ENCODE peak calls at places on chromosome 11, in five cellular contexts. C is GM03348, H is non-pigmented ciliary epithelial cell, R is G401, S is lung microvascular endothelial cell. G is an unnamed sample.

GRCh38 chr11:65501005-65501529 is 2.2 kb downstream of the MALAT1 start:
- DNase-seq in C (no peak), H (no peak), R (no peak), S (peak), G (no peak)

GRCh38 chr11:124329787-124330478 is 9.9 kb upstream of the OR8D2 start:
- DNase-seq in C (no peak), H (no peak), R (no peak), S (peak), G (no peak)

GRCh38 chr11:116065986-116066385 is 561.8 kb upstream of the CADM1 start:
- DNase-seq in C (no peak), H (no peak), R (no peak), S (no peak), G (no peak)

GRCh38 chr11:3094223-3094824 is 37.1 kb upstream of the CARS1 start:
- DNase-seq in C (no peak), H (no peak), R (no peak), S (no peak), G (no peak)

GRCh38 chr11:46710821-46711269 is 8.2 kb upstream of the F2 start:
- DNase-seq in C (peak), H (peak), R (peak), S (peak), G (peak)

GRCh38 chr11:70048279-70049024 is 29.7 kb upstream of the ANO1 start:
- DNase-seq in C (no peak), H (no peak), R (no peak), S (no peak), G (no peak)

GRCh38 chr11:108559904-108560303 is 33.7 kb downstream of the EXPH5 start:
- DNase-seq in C (peak), H (peak), R (no peak), S (no peak), G (no peak)

GRCh38 chr11:32029721-32030120 is 61.2 kb upstream of the RCN1 start:
- DNase-seq in C (peak), H (no peak), R (no peak), S (no peak), G (peak)

GRCh38 chr11:119320593-119321524 is 3.9 kb upstream of the MCAM start:
- DNase-seq in C (peak), H (no peak), R (peak), S (peak), G (peak)

GRCh38 chr11:8692417-8692816 is 9.8 kb downstream of the RPL27A start:
- DNase-seq in C (no peak), H (no peak), R (no peak), S (no peak), G (no peak)

GRCh38 chr11:16177688-16178087 is 178.7 kb downstream of the SOX6 start:
- DNase-seq in C (no peak), H (no peak), R (no peak), S (no peak), G (no peak)